ENCODE peak calls at places on chromosomes 6 and 20, in four cellular contexts. R is K562, C is SK-N-SH, X is HepG2. W is an unnamed sample.

GRCh38 chr6:1143655-1144054 is 168.2 kb upstream of the FOXQ1 start:
- DNase-seq in R (no peak), C (no peak), X (no peak), W (no peak)

GRCh38 chr6:71463061-71463460 is 174.4 kb downstream of the OGFRL1 start:
- DNase-seq in R (no peak), X (no peak), C (no peak), W (no peak)

GRCh38 chr6:8080338-8081151 is 16.4 kb upstream of the BLOC1S5 start:
- DNase-seq in X (peak; percentile 73), C (no peak), R (peak; percentile 46), W (no peak)

GRCh38 chr20:25139061-25139705 is 56.3 kb upstream of the ENTPD6 start:
- DNase-seq in X (peak; percentile 84), R (peak; percentile 9), C (no peak), W (peak; percentile 32)

GRCh38 chr6:157983439-157984119 is 1.9 kb downstream of the SYNJ2 start:
- DNase-seq in C (no peak), X (no peak), R (no peak), W (no peak)

GRCh38 chr20:4951299-4951698 is 50.0 kb downstream of the SLC23A2 start:
- DNase-seq in C (no peak), X (no peak), R (no peak), W (peak; percentile 3)

GRCh38 chr20:41003143-41003932 is 25.3 kb upstream of the TOP1 start:
- DNase-seq in X (peak; percentile 99), C (no peak), R (peak; percentile 75), W (peak; percentile 98)

GRCh38 chr20:33893314-33893713 is 82.2 kb downstream of the CHMP4B start:
- DNase-seq in R (no peak), X (no peak), C (no peak), W (no peak)

GRCh38 chr6:111032493-111033140 is 50.8 kb downstream of the RPF2 start:
- DNase-seq in C (no peak), X (no peak), R (no peak), W (no peak)
- TF ChIP-seq ELF1 in C (no peak), X (no peak), R (no peak), W (no peak)

GRCh38 chr6:14876778-14877613 is 368.9 kb upstream of the JARID2 start:
- DNase-seq in C (no peak), X (no peak), R (no peak), W (no peak)

GRCh38 chr6:14873132-14873531 is 372.7 kb upstream of the JARID2 start:
- DNase-seq in X (no peak), R (no peak), C (no peak), W (no peak)

GRCh38 chr6:14873781-14874446 is 372.0 kb upstream of the JARID2 start:
- DNase-seq in X (no peak), R (no peak), C (no peak), W (no peak)

GRCh38 chr6:14875678-14876063 is 370.2 kb upstream of the JARID2 start:
- DNase-seq in R (no peak), X (no peak), C (no peak), W (no peak)

GRCh38 chr6:14874975-14875677 is 370.7 kb upstream of the JARID2 start:
- DNase-seq in C (no peak), R (no peak), X (no peak), W (no peak)
- TF ChIP-seq ELF1 in C (no peak), R (no peak), X (no peak), W (no peak)

DNA sequence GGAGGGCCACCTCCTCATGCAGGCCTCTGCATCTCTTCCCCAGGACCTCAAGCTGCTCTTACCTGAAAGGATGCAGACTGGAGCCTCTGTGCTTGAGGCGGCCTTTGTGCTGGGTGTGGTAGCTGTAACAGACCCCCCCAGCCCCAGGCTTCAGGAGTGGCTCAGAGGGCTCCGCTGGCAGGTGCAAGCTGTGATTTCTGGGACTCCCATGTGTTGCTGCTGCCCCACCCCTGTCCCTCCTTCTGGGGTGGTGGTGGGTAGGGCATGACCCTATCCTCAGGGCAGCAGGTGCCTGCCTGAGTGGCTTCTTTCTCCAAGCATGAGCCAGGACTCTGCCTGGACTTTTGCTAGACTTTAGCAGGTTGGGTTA is 121.2 kb downstream of the SULF2 start:
- DNase-seq in X (no peak), R (no peak), C (no peak), W (no peak)
- TF ChIP-seq ELF1 in X (no peak), R (no peak), C (no peak), W (no peak)

GRCh38 chr6:16548121-16548520 is 213.1 kb downstream of the ATXN1 start:
- DNase-seq in C (no peak), X (no peak), R (no peak), W (no peak)
- TF ChIP-seq ELF1 in C (no peak), X (no peak), R (no peak), W (no peak)

DNA sequence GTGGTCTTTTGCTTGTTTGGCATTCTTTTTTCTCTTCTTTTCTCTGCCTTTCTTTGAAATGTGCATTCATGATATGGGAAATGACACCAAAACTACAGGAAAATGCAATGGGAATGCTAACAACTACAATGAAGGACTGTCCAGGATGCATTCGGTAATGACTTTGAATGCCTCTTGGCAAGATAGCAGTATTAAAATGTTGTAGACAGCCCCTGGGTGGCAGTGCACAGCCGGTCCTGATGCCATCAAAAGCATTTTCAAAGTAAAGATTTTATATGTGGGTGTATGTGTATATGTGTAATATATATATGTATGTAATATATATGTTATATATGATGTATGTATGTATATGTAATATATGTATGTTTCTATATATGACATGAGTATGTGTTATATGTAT is 218.9 kb upstream of the MMS22L start:
- DNase-seq in R (no peak), C (no peak), X (no peak), W (no peak)
- TF ChIP-seq ELF1 in R (no peak), C (no peak), X (no peak), W (no peak)

GRCh38 chr6:154445417-154445816 is 65.1 kb downstream of the CNKSR3 start:
- DNase-seq in X (no peak), R (no peak), C (no peak), W (no peak)

GRCh38 chr6:154446984-154447383 is 63.5 kb downstream of the CNKSR3 start:
- DNase-seq in R (no peak), C (no peak), X (no peak), W (no peak)

GRCh38 chr6:154447929-154448328 is 62.6 kb downstream of the CNKSR3 start:
- DNase-seq in R (no peak), X (no peak), C (peak; percentile 77), W (no peak)

GRCh38 chr6:154450498-154450897 is 60.0 kb downstream of the CNKSR3 start:
- DNase-seq in X (no peak), R (no peak), C (no peak), W (no peak)

DNA sequence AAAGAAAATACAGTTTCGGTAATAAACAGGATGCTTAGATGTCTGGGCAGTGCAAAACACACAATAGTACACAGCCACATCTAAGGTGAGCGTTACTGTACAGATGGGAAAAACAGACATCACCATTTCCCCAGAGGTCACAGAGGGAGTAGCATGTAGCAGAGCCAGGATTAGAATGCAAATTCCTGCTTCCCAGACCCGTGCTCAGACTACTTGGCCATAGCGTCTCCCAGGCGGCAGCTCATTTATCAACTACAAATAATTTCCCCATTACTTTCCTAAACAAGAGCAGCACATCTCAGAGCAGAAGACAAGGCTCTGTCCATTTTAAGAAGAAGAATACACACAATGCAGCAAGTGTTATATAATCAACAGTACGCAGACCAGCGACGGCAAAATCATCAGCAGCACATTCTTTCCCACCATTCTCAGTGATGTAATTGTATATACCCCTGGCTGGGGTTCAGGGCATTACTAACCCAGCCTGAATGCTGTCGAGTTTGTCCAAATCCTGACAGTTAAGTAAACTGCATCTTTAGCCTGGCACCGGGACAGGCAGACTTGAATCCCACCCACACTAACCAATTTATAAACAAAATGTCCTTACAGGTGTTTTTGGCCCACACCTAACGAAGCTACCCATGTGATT is 61.9 kb downstream of the CNKSR3 start:
- DNase-seq in X (no peak), R (no peak), C (peak; percentile 78), W (no peak)
- TF ChIP-seq ELF1 in X (no peak), R (no peak), C (no peak), W (no peak)

GRCh38 chr6:106792536-106793236 is 163.3 kb downstream of the QRSL1 start:
- DNase-seq in C (no peak), X (peak; percentile 44), R (no peak), W (no peak)
- TF ChIP-seq ELF1 in C (no peak), X (no peak), R (no peak), W (no peak)

W was measured in HCT116.